ENCODE peak calls at places on chromosomes 13 and 19, in seven cellular contexts. S is substantia nigra; A is AG10803; K is EL; O is activated CD4-positive, alpha-beta T cell treated with anti-CD3 and anti-CD28 coated beads, Interleukin-2, amount 10 ng/mL, durations not matched to agents 7 days and 5 days; P is iris pigment epithelial cell; L is kidney. H is an unnamed sample.

GRCh38 chr19:9834302-9834725 is 804 bp upstream of the PIN1 start:
- DNase-seq in S (no peak), L (no peak), O (no peak), P (no peak), K (no peak), A (no peak), H (no peak)

GRCh38 chr13:26708007-26708297 is 52.6 kb downstream of the GPR12 start:
- DNase-seq in K (no peak), A (no peak), L (no peak), P (no peak), O (no peak), S (no peak), H (no peak)

GRCh38 chr19:11578342-11579142 is 1.1 kb upstream of the ACP5 start:
- DNase-seq in K (no peak), S (peak), L (peak), P (no peak), A (no peak), O (peak), H (peak)

GRCh38 chr13:27353166-27353583 is 71.2 kb upstream of the GTF3A start:
- DNase-seq in S (no peak), K (peak), A (peak), O (peak), P (peak), L (no peak), H (peak)

GRCh38 chr19:47539747-47540311 is 25.0 kb upstream of the NAPA start:
- DNase-seq in K (no peak), S (no peak), L (peak), O (no peak), P (no peak), A (no peak), H (no peak)

GRCh38 chr13:99681695-99682094 is 180.4 kb downstream of the TM9SF2 start:
- DNase-seq in O (no peak), P (no peak), S (no peak), L (no peak), K (no peak), A (no peak), H (no peak)

GRCh38 chr19:35009424-35010415 is 9.6 kb downstream of the GRAMD1A start:
- DNase-seq in S (no peak), O (no peak), P (peak), L (no peak), K (no peak), A (no peak), H (no peak)

GRCh38 chr13:98650376-98651107 is 73.6 kb upstream of the STK24 start:
- DNase-seq in K (no peak), S (no peak), A (no peak), L (no peak), P (no peak), O (no peak), H (no peak)

GRCh38 chr19:29945433-29945832 is 3.4 kb downstream of the URI1 start:
- DNase-seq in K (no peak), L (no peak), A (no peak), S (no peak), O (no peak), P (no peak), H (no peak)

GRCh38 chr19:49133621-49134454 is 14.5 kb downstream of the PPFIA3 start:
- DNase-seq in K (peak), O (peak), L (peak), A (peak), S (peak), P (peak), H (peak)

GRCh38 chr13:95540848-95541247 is 11.7 kb upstream of the CLDN10 start:
- DNase-seq in P (no peak), K (no peak), A (no peak), L (peak), O (no peak), S (peak), H (no peak)

GRCh38 chr19:56877069-56877715 is 36.7 kb upstream of the PEG3 start:
- DNase-seq in P (no peak), S (no peak), K (no peak), A (no peak), O (no peak), L (no peak), H (no peak)

GRCh38 chr19:13089139-13089856 is 13.4 kb downstream of the LYL1 start:
- DNase-seq in L (no peak), A (no peak), K (no peak), P (no peak), S (no peak), O (peak), H (no peak)

GRCh38 chr13:33134213-33134612 is 118.0 kb downstream of the KL start:
- DNase-seq in O (no peak), S (no peak), L (no peak), K (no peak), A (no peak), P (peak), H (no peak)

H was measured in activated CD4-positive, alpha-beta memory T cell treated with anti-CD3 and anti-CD28 coated beads, Interleukin-2, amount 10 ng/mL, durations not matched to agents 7 days and 5 days.